ENCODE peak calls at places on chromosomes 2 and 18, in five cellular contexts. U is uterus, A is A549, X is tibial nerve, Q is sigmoid colon. H is an unnamed sample.

GRCh38 chr18:62937065-62937464 is 221.7 kb downstream of the PHLPP1 start:
- DNase-seq in X (no peak), A (no peak), Q (no peak), U (no peak), H (no peak)

GRCh38 chr2:118990757-118991545 is 49.0 kb downstream of the MARCO start:
- DNase-seq in X (no peak), A (no peak), Q (no peak), U (no peak), H (no peak)

GRCh38 chr2:242034996-242035814 is 165.7 kb downstream of the RTP5 start:
- DNase-seq in U (no peak), X (no peak), A (no peak), Q (peak), H (no peak)

GRCh38 chr2:63772061-63772460 is 69.6 kb upstream of the UGP2 start:
- DNase-seq in U (no peak), Q (no peak), A (no peak), X (no peak), H (no peak)

GRCh38 chr2:25187729-25188350 is 19.5 kb upstream of the POMC start:
- DNase-seq in X (no peak), Q (no peak), U (no peak), A (no peak), H (no peak)

GRCh38 chr18:59055345-59056032 is 84.2 kb upstream of the SEC11C start:
- DNase-seq in X (no peak), A (no peak), Q (no peak), U (no peak), H (no peak)

GRCh38 chr2:85668009-85668856 is at the start of gene SFTPB:
- DNase-seq in U (no peak), X (no peak), A (no peak), Q (peak), H (no peak)

GRCh38 chr2:154375625-154376020 is 322.9 kb upstream of the KCNJ3 start:
- DNase-seq in Q (no peak), U (no peak), X (no peak), A (peak), H (peak)

GRCh38 chr2:159895258-159896209 is 97.5 kb upstream of the CD302 start:
- DNase-seq in X (no peak), Q (no peak), U (no peak), A (no peak), H (no peak)

GRCh38 chr2:134181219-134181618 is 72.7 kb upstream of the MGAT5 start:
- DNase-seq in X (no peak), U (no peak), A (no peak), Q (no peak), H (no peak)

GRCh38 chr2:52072949-52073348 is 1041.0 kb upstream of the NRXN1 start:
- DNase-seq in X (no peak), A (no peak), U (no peak), Q (no peak), H (no peak)

GRCh38 chr2:28586864-28587263 is 91.0 kb downstream of the PLB1 start:
- DNase-seq in X (no peak), U (no peak), Q (peak), A (no peak), H (no peak)

GRCh38 chr2:28582595-28582994 is 86.7 kb downstream of the PLB1 start:
- DNase-seq in A (no peak), U (no peak), Q (peak), X (no peak), H (peak)

GRCh38 chr2:28582152-28582551 is 86.3 kb downstream of the PLB1 start:
- DNase-seq in X (no peak), U (no peak), Q (peak), A (no peak), H (no peak)

GRCh38 chr2:28581312-28581711 is 85.5 kb downstream of the PLB1 start:
- DNase-seq in U (no peak), Q (peak), X (no peak), A (no peak), H (no peak)

DNA sequence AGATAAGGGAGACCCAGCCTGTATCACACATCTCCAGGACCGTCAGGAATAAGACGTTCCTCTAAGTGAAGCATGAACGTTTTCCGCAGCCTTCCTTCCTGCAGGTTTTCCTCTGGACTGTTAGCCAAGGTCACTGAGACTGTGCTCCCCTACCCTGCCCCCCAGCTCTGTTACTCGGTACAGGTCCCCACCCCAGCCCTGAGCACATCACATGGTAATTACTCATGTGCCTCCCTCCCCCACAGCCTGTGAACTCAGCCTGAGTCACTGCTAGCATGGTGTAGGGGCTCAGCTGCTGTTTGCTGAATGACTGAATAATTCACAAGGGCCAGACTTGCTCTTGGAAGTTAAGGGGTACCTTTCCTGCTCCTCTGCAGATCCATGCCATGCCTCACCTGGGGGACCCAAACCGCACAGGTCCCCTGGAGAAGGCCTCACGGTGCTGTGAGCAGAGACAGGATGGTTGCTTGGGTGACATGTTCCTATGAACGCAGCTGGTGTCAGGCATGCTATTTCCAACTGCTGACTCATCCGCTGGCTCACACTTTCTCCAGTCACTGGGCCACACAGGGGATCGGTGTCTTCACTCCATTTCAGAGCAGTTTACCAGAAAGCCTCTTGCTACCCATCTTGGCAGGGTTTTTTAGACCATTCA is 88.2 kb downstream of the PLB1 start:
- DNase-seq in A (peak), U (peak), X (peak), Q (peak), H (peak)
- TF ChIP-seq POLR2A in A (no peak), U (no peak), X (no peak), Q (no peak), H (peak)

DNA sequence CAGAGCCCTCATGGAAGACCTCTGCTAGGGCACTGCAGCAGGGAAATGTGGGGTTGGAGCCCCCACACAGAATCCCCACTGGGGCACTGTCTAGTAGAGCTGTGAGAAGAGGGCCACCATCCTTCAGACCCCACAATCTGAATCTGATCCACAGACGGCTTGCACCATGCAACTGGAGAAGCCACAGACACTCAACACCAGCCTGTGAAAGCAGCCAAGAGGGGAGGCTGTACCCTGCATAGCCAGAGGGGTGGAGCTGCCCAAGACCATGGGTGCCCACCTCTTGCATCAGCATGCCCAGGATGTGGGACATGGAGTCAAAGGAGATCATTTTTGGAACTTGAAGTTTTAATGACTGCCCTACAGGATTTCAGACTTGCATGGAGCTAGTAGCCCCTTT is 6.5 kb downstream of the CD226 start:
- DNase-seq in U (no peak), Q (no peak), A (no peak), X (no peak), H (no peak)
- TF ChIP-seq POLR2A in U (no peak), Q (no peak), A (no peak), X (no peak), H (no peak)

DNA sequence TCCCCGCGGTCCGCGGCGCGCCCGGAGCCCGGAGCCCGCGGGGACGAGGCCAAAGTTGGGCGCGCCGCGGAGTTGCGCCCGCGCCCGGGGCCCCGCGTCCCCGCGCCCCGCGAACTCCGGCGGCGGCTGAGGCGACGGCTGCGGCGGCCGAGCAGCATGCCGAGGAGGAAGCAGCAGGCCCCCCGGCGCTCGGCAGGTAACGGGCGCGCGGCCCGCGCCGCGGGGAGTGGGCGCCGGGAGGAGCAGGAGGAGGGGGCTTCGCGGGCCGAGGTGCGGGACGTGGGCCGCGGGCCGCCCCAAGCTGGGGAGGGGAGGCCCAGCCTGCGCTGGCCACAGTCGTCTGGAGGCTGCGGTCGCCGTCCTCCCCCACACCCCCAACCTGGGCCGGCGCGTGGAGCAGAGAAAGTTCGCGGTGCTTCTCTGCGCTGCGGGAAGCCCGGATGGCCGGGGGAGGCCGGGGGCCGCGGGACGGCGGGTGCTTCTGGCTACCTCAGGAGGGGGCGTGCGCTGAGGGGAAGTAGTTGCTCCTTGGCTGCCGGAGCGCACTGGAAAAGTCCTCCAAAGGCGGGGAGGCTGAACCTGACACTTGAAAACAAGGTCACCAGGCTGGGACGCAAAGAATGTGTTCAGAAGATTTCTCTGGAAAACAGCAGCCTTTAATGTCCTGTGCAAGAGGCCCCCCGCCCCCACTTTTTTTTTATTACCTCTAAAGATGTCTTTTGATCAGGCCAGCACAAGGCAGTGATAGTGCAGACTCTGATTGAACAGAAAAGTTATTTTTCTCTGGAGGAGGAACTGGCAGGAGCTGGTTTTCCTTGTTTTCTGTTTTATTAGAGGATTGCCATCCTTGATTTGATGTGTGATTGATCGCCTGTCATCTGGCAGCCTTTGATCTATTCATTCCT is 1.4 kb downstream of the TSHZ1 start:
- DNase-seq in Q (peak), X (no peak), A (no peak), U (peak), H (peak)
- TF ChIP-seq POLR2A in Q (no peak), X (no peak), A (peak), U (no peak), H (no peak)

DNA sequence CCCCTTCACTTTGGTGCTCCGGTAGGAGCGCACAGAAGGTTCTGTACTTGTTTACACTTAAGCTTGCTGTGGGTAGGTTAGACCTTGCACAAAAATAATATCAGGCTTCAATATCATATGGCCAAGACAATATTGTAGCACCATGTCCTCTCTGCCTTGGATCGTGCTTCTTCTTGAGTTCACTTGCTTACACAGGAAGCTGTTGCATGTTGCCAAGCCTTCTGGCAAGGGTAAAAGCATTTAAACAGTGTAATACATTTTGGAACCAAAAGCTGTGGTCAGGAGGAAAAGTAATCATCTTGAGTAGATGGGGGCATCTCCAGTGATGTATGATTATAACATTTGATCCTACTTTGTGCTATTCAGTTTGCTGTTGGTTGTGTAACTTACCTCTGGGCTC is 197.5 kb downstream of the LTBP1 start:
- DNase-seq in Q (no peak), U (no peak), X (no peak), A (no peak), H (no peak)
- TF ChIP-seq POLR2A in Q (no peak), U (no peak), X (no peak), A (no peak), H (no peak)

DNA sequence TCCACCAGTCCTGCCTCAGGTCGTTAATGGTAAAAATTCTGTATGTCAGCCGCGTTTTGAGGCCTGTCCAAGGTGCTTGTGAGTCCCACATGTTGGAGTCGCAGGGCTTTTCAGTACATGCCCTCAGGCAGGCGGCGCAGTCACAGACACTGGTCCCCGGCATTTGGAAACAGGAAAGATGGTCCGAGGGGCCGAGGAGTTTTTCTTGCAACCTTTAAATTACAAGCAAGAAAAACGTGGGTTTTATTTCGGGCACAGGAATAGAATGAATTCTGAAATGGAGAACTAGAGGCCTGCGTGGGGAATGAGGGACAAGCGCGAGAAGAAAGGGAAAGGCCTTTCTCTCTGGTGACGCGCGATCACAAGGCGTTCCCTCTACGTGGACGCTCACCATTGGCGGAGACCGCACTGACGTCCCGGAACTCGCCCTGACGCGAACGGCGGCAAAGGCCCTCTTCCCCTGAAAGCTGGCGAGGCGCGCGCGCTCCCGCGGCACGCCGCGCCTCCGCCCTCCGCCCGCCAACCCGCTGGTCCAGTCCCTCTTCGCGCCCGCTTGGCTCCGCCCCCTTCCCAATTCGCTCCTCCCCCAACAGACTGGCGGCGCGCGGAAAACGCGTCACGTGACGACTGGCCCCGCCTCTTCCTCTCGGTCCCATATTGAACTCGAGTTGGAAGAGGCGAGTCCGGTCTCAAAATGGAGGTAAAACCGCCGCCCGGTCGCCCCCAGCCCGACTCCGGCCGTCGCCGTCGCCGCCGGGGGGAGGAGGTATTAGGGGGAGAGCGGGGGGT is at the start of gene HNRNPA3:
- DNase-seq in Q (peak), U (peak), A (peak), X (peak), H (peak)
- TF ChIP-seq POLR2A in Q (peak), U (peak), A (peak), X (peak), H (peak)

GRCh38 chr2:168524005-168524404 is 67.9 kb downstream of the CERS6 start:
- DNase-seq in Q (no peak), A (no peak), X (no peak), U (no peak), H (no peak)
- TF ChIP-seq POLR2A in Q (no peak), A (no peak), X (no peak), U (no peak), H (no peak)

DNA sequence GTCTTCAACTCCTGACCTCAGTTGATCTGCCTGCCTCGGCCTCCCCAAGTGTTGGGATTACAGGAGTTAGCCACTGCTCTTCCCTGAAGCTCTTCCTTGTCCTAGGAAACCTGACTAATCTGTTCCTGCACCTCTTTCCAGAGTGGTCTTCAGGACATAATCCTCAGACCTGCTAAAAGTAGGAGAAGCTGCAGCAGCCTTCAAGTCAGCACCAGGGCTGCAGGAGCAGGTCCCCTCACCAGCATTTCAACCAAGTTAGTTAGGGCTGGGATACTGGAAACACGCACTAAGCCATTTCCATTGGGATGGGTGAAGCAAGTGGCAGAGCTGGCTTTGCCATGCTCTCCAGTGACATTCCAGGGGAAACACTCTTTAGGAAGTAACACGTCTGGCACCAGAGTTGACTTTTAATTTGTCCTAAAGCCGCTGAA is 9.9 kb downstream of the NCL start:
- DNase-seq in Q (no peak), U (no peak), X (no peak), A (no peak), H (no peak)
- TF ChIP-seq POLR2A in Q (no peak), U (no peak), X (no peak), A (no peak), H (no peak)